ENCODE peak calls at places on chromosome 3, in ten cellular contexts. A is psoas muscle, F is PC-3, P is trophoblast cell, K is hepatocyte, B is mesenchymal stem cell, U is fibroblast of lung, V is aorta, L is ovary, I is PC-9. X is an unnamed sample.

GRCh38 chr3:127915937-127916480 is 977 bp downstream of the KBTBD12 start:
- DNase-seq in B (no peak), A (no peak), I (no peak), U (peak; percentile 18), L (no peak), P (no peak), K (no peak), V (no peak), F (no peak), X (no peak)

GRCh38 chr3:155065537-155065936 is 14.6 kb upstream of the MME start:
- DNase-seq in V (no peak), F (peak; percentile 50), P (peak; percentile 93), A (no peak), L (no peak), I (peak; percentile 57), U (peak; percentile 75), K (peak; percentile 44), B (peak; percentile 84), X (peak; percentile 93)

GRCh38 chr3:154421067-154421466 is 8.9 kb downstream of the GPR149 start:
- DNase-seq in B (peak; percentile 22), I (no peak), P (peak; percentile 45), L (no peak), K (peak; percentile 45), A (no peak), F (peak; percentile 41), V (no peak), U (no peak), X (no peak)

GRCh38 chr3:37053337-37053736 is 60.0 kb downstream of the MLH1 start:
- DNase-seq in K (no peak), L (no peak), A (no peak), U (no peak), P (no peak), B (no peak), F (no peak), V (no peak), I (no peak), X (no peak)

GRCh38 chr3:33385423-33385822 is 54.8 kb downstream of the UBP1 start:
- DNase-seq in V (no peak), K (no peak), U (no peak), F (no peak), I (no peak), A (no peak), B (no peak), P (no peak), L (no peak), X (no peak)

GRCh38 chr3:150733936-150734794 is 28.8 kb downstream of the SIAH2 start:
- DNase-seq in P (no peak), K (no peak), L (no peak), F (no peak), A (no peak), U (peak; percentile 49), B (no peak), I (no peak), V (no peak), X (peak; percentile 99)

GRCh38 chr3:87792532-87793321 is 266.1 kb downstream of the CGGBP1 start:
- DNase-seq in P (peak; percentile 33), U (peak; percentile 0), F (peak; percentile 7), K (peak; percentile 17), B (no peak), I (no peak), A (no peak), L (no peak), V (peak; percentile 75), X (no peak)

GRCh38 chr3:25982756-25983155 is 192.9 kb downstream of the OXSM start:
- DNase-seq in K (no peak), B (no peak), V (no peak), L (no peak), U (no peak), A (no peak), P (no peak), I (no peak), F (no peak), X (no peak)

GRCh38 chr3:134354612-134355275 is 19.5 kb downstream of the AMOTL2 start:
- DNase-seq in F (no peak), L (no peak), V (peak; percentile 55), U (no peak), K (no peak), P (peak; percentile 83), B (no peak), I (no peak), A (peak; percentile 27), X (no peak)

GRCh38 chr3:134357261-134357913 is 16.9 kb downstream of the AMOTL2 start:
- DNase-seq in L (peak; percentile 14), A (peak; percentile 35), K (no peak), V (peak; percentile 64), I (no peak), B (no peak), P (peak; percentile 78), F (no peak), U (no peak), X (no peak)

GRCh38 chr3:134355416-134355815 is 18.8 kb downstream of the AMOTL2 start:
- DNase-seq in A (peak; percentile 32), F (no peak), K (no peak), U (no peak), P (peak; percentile 34), V (peak; percentile 57), B (no peak), I (no peak), L (no peak), X (no peak)

GRCh38 chr3:134357914-134358811 is 16.1 kb downstream of the AMOTL2 start:
- DNase-seq in B (peak; percentile 96), V (peak; percentile 75), K (peak; percentile 74), F (peak; percentile 91), A (peak; percentile 61), U (peak; percentile 99), L (no peak), P (peak; percentile 91), I (peak; percentile 98), X (peak; percentile 96)

DNA sequence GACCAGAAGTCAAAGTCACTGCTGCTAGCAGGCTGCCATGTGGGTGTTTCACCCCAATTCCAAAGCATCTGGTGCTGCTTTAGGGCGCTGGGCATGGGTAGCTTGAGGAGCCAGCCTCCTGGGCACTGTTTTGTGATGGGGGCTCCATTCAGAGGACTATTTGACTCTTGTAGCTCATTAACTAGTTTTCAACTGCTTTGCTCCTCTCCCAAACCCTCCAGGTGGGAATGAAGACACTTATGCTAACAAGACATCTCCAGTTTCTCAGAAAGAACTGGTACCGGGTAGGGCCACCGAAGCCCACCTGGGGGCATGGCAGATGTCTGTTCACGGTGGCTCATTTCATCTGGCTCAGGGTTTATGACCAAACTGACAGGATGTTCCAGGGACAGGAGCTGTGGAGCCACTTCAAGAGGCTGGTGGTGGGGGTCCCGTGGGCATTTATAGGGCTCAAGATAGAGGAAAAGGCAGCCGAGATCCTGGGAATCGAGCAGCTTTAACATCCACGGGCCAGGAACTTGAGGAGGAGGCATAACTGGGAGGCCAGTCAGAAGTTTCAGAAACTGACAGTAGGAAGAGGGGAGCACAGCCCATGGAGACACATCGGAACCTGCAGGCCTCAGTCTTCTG is 17.7 kb downstream of the AMOTL2 start:
- DNase-seq in V (peak; percentile 57), F (no peak), A (peak; percentile 22), P (no peak), L (no peak), K (no peak), I (no peak), U (no peak), B (no peak), X (no peak)
- H3K27ac ChIP-seq in V (peak overlapping the region; percentile 78), F (no peak overlapping the region), A (peak overlapping the region; percentile 71), P (peak overlapping the region; percentile 99), L (peak overlapping the region; percentile 4), K (peak overlapping the region; percentile 80), I (peak overlapping the region; percentile 100), U (peak overlapping the region; percentile 94), B (peak overlapping the region; percentile 96), X (no peak overlapping the region)

GRCh38 chr3:4686619-4687018 is 193.5 kb downstream of the ITPR1 start:
- DNase-seq in L (no peak), A (no peak), I (no peak), B (no peak), K (no peak), U (no peak), P (peak; percentile 31), V (no peak), F (no peak), X (no peak)

GRCh38 chr3:4687167-4687566 is 194.0 kb downstream of the ITPR1 start:
- DNase-seq in V (no peak), K (peak; percentile 58), A (no peak), B (peak; percentile 53), P (peak; percentile 96), U (peak; percentile 59), L (no peak), I (peak; percentile 76), F (peak; percentile 6), X (no peak)

GRCh38 chr3:4685673-4686345 is 192.7 kb downstream of the ITPR1 start:
- DNase-seq in B (no peak), I (no peak), V (no peak), K (no peak), P (no peak), A (no peak), F (no peak), L (no peak), U (no peak), X (no peak)

GRCh38 chr3:4684117-4684516 is 191.0 kb downstream of the ITPR1 start:
- DNase-seq in I (no peak), K (no peak), P (no peak), B (no peak), A (no peak), L (no peak), U (no peak), V (no peak), F (no peak), X (no peak)

DNA sequence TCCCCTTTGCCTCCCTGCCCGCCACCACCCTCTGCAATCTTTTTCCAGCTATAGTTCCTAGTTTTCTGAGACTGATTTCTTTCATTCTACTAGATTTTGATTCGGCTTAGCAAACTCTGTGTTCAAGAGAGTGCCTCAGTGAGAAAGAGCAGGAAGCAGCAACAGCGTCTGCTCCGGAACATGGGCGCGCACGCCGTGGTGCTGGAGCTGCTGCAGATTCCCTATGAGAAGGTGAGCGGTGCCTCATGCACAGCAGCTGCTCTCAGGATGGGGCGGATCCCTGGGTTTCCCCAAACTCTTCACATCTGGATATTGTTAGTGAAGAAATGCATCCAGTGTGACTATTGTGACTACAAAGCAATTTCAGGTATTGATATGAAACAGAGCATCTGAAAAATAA is 191.8 kb downstream of the ITPR1 start:
- DNase-seq in B (no peak), V (no peak), P (no peak), K (no peak), F (no peak), L (no peak), U (no peak), I (no peak), A (no peak), X (no peak)
- H3K27me3 ChIP-seq in B (no peaks in the 10 kb centered on the region), V (no peaks in the 10 kb centered on the region), P (no peaks in the 10 kb centered on the region), K (no peaks in the 10 kb centered on the region), F (no peaks in the 10 kb centered on the region), L (no peaks in the 10 kb centered on the region), U (no peaks in the 10 kb centered on the region), I (no peaks in the 10 kb centered on the region), A (no peaks in the 10 kb centered on the region), X (no peaks in the 10 kb centered on the region)

DNA sequence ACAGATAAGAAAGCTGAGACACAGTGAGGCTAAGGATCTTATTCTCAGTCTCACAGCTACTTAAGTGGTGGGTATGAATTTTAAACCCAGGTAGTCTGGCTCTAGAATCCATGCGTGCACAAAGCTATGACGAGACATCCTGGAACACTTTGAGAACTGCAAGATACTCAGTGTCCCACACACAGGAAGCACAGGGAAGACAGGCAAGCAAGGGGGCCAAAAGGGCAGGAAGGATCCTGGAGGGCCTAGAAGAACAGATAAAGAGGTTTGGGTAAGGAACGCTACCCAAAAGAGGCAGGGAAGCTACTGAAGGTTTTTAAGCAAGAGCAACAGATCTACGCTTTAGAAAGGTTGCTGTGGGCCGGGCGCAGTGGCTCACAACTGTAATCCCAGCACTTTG is 99.1 kb upstream of the HES1 start:
- DNase-seq in U (no peak), L (no peak), F (no peak), A (no peak), P (no peak), I (no peak), B (no peak), K (no peak), V (no peak), X (no peak)
- H3K4me1 ChIP-seq in U (no peaks in the 10 kb centered on the region), L (no peaks in the 10 kb centered on the region), F (peaks cover 7% of the 10 kb centered on the region), A (no peaks in the 10 kb centered on the region), P (peaks cover 8% of the 10 kb centered on the region), I (peaks cover 22% of the 10 kb centered on the region), B (peaks cover 14% of the 10 kb centered on the region), K (peaks cover 22% of the 10 kb centered on the region), V (no peaks in the 10 kb centered on the region), X (no peaks in the 10 kb centered on the region)

DNA sequence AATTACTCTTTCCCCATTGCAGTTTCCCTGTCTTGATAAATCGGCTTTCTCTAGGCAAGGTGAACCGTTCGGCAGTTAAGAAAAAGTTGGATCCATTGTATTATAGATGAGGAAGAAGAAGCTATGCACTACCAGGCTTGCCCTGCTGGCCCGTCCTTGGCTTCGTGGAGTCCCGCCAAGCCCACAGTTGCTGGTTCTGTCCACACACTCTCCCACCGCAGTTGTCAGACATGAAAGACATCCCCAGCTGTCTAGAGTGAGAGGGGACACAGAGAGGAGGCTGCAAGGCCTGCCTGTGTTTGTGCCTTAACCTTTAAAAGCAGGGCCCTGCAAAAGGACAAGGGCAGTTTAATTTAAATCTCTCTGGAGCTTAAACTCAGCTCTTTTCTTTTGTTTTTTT is 47.2 kb upstream of the PLCL2 start:
- DNase-seq in I (no peak), U (no peak), F (no peak), P (no peak), K (no peak), L (peak; percentile 42), B (no peak), V (no peak), A (peak; percentile 92), X (no peak)
- H3K27ac ChIP-seq in I (no peak overlapping the region), U (no peak overlapping the region), F (no peak overlapping the region), P (peak overlapping the region; percentile 25), K (no peak overlapping the region), L (no peak overlapping the region), B (no peak overlapping the region), V (no peak overlapping the region), A (peak overlapping the region; percentile 87), X (no peak overlapping the region)

X was measured in foreskin keratinocyte.